ENCODE peak calls at places on chromosome 3, in four cellular contexts. C is IMR-90, B is K562, H is HepG2. O is an unnamed sample.

GRCh38 chr3:107184375-107184774 is 192.9 kb upstream of the CCDC54 start:
- DNase-seq in C (peak), B (no peak), H (no peak), O (no peak)

GRCh38 chr3:186321746-186322145 is 40.3 kb downstream of the DGKG start:
- DNase-seq in C (no peak), B (no peak), H (no peak), O (no peak)

GRCh38 chr3:8848696-8849131 is 79.3 kb upstream of the OXTR start:
- DNase-seq in C (peak), B (no peak), H (no peak), O (no peak)

GRCh38 chr3:138513073-138513843 is 78.8 kb downstream of the ESYT3 start:
- DNase-seq in C (no peak), B (no peak), H (no peak), O (no peak)

GRCh38 chr3:120113128-120114116 is 19.2 kb upstream of the GSK3B start:
- DNase-seq in C (peak), B (no peak), H (no peak), O (no peak)

GRCh38 chr3:126208618-126209256 is 28.4 kb upstream of the ALDH1L1 start:
- DNase-seq in C (peak), B (peak), H (peak), O (peak)

GRCh38 chr3:65751123-65751700 is 287.5 kb downstream of the MAGI1 start:
- DNase-seq in C (peak), B (peak), H (peak), O (peak)

GRCh38 chr3:174951023-174951422 is 91.9 kb downstream of the NAALADL2 start:
- DNase-seq in C (peak), B (no peak), H (no peak), O (no peak)

GRCh38 chr3:41247055-41247454 is 47.8 kb downstream of the CTNNB1 start:
- DNase-seq in C (no peak), B (no peak), H (no peak), O (no peak)

GRCh38 chr3:151576524-151576923 is 115.7 kb upstream of the IGSF10 start:
- DNase-seq in C (no peak), B (no peak), H (no peak), O (no peak)

GRCh38 chr3:156963096-156963495 is 136.9 kb downstream of the LEKR1 start:
- DNase-seq in C (no peak), B (no peak), H (no peak), O (no peak)

DNA sequence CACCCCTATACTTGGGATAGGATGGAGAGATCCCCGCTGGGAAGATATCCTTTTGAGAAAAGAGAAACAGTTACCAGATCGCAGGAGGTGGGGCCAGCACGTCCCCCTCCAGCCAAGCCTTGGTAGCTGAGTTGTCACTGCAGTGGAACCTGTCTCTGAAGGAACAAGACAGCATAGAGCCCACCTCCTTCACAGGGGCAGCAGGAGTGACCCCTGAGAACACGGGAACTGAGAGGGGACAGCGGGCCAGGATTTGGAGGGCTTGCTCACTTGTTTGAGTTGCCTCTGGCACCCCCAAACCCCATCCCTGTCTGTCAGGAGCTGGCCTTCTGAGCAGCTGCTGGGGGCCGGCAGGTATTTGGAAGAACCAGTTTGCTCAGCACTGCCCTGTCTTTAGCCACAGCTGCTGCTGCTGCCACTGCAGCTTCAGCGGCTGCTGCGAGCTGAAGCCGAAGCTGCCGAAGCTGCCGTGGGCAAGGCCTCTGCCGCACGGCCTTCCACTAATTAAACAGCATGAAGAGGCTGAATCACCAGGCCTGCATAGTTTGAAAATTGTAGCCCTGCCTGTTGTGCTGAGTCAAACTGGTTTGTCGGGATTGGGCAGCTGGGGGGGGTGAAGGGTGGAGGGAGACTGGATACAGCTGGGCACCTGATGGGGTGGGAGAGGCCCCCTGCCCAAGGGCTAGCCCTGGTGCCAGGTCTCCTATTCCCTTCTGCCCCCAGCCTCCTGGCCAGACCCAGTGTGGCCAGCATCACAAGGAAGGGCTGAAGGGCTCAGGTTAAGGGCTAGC is 4.0 kb downstream of the EPHB3 start:
- DNase-seq in C (peak), B (no peak), H (no peak), O (no peak)
- TF ChIP-seq SMC3 in C (peak), B (no peak), H (no peak), O (no peak)

DNA sequence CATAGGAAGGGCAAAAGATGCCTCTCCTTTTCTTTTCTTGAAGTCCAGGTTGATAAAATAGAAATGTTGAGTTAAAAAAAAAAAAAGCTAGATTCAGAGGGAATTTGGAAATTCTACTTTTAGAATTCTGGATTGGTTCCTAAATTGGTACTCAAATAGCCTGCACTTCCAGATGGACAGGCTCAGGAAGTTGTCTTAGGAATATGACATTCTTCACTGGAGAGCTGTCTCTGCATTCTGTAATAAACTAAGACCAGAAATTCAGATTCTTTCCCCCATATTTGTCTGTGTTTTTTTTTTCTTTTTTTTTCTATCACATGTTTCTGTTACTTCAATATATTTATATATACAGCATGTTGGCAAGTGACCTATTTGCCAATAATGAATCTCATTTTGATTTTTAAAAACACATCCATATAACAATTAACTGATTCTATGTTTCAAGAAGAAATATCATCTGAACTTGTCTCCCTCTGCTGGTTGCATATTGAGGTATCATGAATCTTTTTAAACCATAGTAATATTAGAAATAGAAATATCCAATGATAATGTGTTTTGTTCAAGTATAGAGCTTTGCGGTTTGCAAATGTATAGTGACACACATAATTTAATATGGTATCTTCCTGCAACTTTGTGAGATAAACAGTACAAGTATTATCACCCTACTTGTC is 8.5 kb upstream of the LSAMP start:
- DNase-seq in C (peak), B (no peak), H (no peak), O (no peak)
- TF ChIP-seq MAZ in C (no peak), B (no peak), H (no peak), O (no peak)

GRCh38 chr3:178754852-178755510 is 218.7 kb downstream of the KCNMB2 start:
- DNase-seq in C (no peak), B (no peak), H (no peak), O (no peak)

GRCh38 chr3:178748874-178749273 is 212.6 kb downstream of the KCNMB2 start:
- DNase-seq in C (no peak), B (no peak), H (no peak), O (no peak)

GRCh38 chr3:178750639-178751038 is 214.4 kb downstream of the KCNMB2 start:
- DNase-seq in C (no peak), B (no peak), H (no peak), O (no peak)

DNA sequence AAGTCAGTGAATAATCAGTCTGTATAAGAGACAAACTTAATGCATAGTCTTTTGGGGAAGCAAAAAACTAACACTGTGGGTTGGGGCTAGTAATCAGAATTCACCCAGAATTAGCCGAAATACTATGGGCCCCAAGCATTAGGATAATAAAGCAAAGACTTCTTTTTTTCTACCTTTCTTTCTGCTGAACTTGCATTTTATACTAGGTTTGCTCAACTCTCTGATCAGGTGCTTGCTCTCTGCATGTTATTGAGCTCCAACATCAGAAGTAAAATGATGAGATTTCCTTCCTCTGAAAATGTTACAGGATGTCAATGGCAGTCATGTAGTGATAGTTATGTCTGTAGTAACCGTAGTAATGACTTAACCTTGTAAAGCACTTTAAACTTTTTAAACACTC is 216.6 kb downstream of the KCNMB2 start:
- DNase-seq in C (no peak), B (no peak), H (no peak), O (no peak)
- TF ChIP-seq SMC3 in C (no peak), B (no peak), H (no peak), O (no peak)

GRCh38 chr3:116040152-116040551 is 405.1 kb downstream of the LSAMP start:
- DNase-seq in C (no peak), B (peak), H (no peak), O (no peak)
- TF ChIP-seq MAZ in C (no peak), B (no peak), H (no peak), O (no peak)

DNA sequence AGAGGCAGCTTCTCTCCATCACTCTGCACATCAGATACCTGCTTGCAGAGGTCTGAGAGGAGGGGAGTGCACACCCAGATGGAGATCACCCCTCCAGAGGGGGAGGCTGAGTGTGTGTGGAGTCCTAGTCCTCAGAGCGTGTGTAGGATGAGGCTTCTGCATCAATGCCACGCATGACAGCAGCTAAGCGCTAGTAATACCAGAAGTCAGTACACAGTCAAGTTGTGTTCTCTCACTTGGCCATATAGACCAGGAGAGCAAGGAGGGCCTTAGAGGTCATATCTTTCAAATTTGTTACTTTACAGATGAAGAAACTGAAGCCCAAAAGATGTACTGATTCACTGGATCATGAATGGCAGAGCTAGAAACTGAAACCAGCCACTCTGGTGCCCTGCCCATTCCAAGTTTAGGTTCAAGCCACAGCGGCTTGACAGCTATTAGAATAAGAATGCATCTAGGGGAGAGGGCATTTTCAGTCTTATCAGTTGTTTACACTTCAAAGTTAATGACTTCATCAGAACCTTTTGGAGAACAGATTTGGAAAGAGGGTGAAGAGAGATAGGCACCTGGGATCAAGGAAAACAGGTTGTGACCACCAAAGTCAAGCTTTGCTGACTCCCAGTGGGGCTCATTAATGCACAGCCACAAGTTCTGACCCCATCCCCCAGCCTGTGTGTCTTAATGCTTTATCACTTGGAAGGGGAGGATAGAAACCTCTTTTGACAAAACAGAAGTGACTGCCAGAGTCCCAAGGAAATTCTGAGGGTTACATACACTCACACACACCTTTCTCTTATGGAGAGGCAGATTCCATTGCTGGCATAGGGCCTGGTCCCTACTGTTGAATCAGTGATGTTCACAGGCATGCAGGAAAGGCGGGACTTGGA is 310.3 kb downstream of the CHST2 start:
- DNase-seq in C (peak), B (no peak), H (no peak), O (no peak)
- TF ChIP-seq SMC3 in C (no peak), B (no peak), H (no peak), O (no peak)

GRCh38 chr3:55891106-55891505 is 404.0 kb upstream of the WNT5A start:
- DNase-seq in C (no peak), B (no peak), H (no peak), O (no peak)
- TF ChIP-seq MAZ in C (no peak), B (no peak), H (no peak), O (no peak)

GRCh38 chr3:72306800-72307341 is 521.9 kb upstream of the PROK2 start:
- DNase-seq in C (peak), B (no peak), H (no peak), O (no peak)
- TF ChIP-seq SMC3 in C (no peak), B (no peak), H (no peak), O (no peak)

GRCh38 chr3:194197396-194197960 is 61.5 kb downstream of the HES1 start:
- DNase-seq in C (no peak), B (no peak), H (no peak), O (no peak)

GRCh38 chr3:194196876-194197275 is 60.9 kb downstream of the HES1 start:
- DNase-seq in C (no peak), B (no peak), H (no peak), O (no peak)

GRCh38 chr3:194197981-194198695 is 62.2 kb downstream of the HES1 start:
- DNase-seq in C (no peak), B (no peak), H (no peak), O (no peak)

GRCh38 chr3:194200422-194201060 is 64.6 kb downstream of the HES1 start:
- DNase-seq in C (no peak), B (no peak), H (no peak), O (no peak)

GRCh38 chr3:194198938-194199337 is 63.0 kb downstream of the HES1 start:
- DNase-seq in C (no peak), B (no peak), H (no peak), O (no peak)
- TF ChIP-seq MAZ in C (no peak), B (no peak), H (no peak), O (no peak)

DNA sequence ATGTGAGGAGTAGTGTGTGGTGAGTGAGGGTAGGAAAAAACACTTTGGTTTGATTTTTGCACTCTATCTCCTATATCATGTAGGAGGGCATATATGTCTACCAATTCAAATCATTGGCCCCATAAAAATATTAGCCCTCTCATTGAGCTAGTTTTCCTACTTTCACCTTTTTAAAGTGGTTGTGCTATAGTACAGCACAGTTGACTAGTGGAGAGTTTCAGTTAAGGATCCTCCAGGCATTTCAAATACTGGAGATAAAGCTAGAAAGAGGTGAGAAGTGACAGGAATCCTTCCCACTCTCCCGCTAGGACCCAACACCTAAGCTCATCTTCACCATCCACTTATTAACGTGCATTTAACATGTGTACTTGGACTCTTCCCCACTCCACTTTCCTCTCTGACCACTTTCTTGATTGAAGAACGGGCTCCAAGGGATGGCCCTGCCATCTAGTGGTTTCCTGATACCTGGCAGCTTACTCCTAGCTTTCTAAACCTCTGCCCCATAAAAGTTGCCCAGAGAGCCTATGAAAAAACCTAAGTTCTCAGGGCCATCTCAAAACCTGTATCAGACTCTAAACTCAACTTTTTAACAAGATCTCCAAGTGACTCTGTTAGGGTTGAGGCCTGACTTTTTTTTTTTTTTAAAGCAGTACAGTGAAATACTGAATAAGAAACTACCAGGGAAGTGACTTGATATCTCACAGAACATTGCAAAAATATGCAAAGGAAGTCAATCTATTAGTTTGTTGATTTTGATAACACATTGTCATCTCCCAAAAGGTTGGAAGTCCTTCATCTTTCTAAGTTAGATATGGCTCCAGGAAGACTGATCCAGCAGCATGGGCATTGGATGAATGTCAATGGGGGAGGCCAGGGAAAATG is 17.9 kb downstream of the IL12A start:
- DNase-seq in C (peak), B (peak), H (peak), O (peak)
- TF ChIP-seq SMC3 in C (peak), B (peak), H (peak), O (peak)

GRCh38 chr3:63877737-63878393 is 14.2 kb downstream of the ATXN7 start:
- DNase-seq in C (peak), B (no peak), H (no peak), O (no peak)
- TF ChIP-seq MAZ in C (no peak), B (no peak), H (no peak), O (no peak)

O was measured in A549.